ENCODE peak calls at places on chromosome 4, in four cellular contexts. V is HepG2, C is A549, W is WTC11. J is an unnamed sample.

GRCh38 chr4:123953556-123953955 is 557.0 kb downstream of the SPRY1 start:
- DNase-seq in C (no peak), V (no peak), W (no peak), J (no peak)

GRCh38 chr4:8461616-8462015 is 21.0 kb downstream of the TRMT44 start:
- DNase-seq in V (no peak), W (no peak), C (no peak), J (no peak)

GRCh38 chr4:156560701-156561100 is 410.9 kb downstream of the PDGFC start:
- DNase-seq in W (no peak), V (no peak), C (no peak), J (no peak)

GRCh38 chr4:99800332-99801004 is 16.2 kb upstream of the DAPP1 start:
- DNase-seq in C (no peak), W (no peak), V (no peak), J (no peak)

GRCh38 chr4:113961322-113961698 is 18.1 kb downstream of the ARSJ start:
- DNase-seq in W (no peak), V (no peak), C (peak), J (no peak)

GRCh38 chr4:122508083-122508482 is 51.6 kb upstream of the IL2 start:
- DNase-seq in V (no peak), W (no peak), C (no peak), J (no peak)

GRCh38 chr4:110904435-110905050 is 281.7 kb upstream of the PITX2 start:
- DNase-seq in W (no peak), C (no peak), V (no peak), J (no peak)

GRCh38 chr4:139666735-139667266 is 1.2 kb downstream of the MGST2 start:
- DNase-seq in C (no peak), V (peak), W (no peak), J (peak)

GRCh38 chr4:142366821-142367220 is 479.3 kb downstream of the INPP4B start:
- DNase-seq in C (no peak), W (no peak), V (no peak), J (no peak)

GRCh38 chr4:73230865-73231517 is 27.6 kb downstream of the ANKRD17 start:
- DNase-seq in V (no peak), W (no peak), C (no peak), J (peak)

GRCh38 chr4:73864365-73864764 is 4.8 kb upstream of the CXCL1 start:
- DNase-seq in V (peak), C (no peak), W (peak), J (peak)

GRCh38 chr4:101282076-101282844 is 65.1 kb downstream of the PPP3CA start:
- DNase-seq in C (no peak), V (no peak), W (no peak), J (no peak)

GRCh38 chr4:145177906-145178538 is 2.4 kb downstream of the OTUD4 start:
- DNase-seq in C (no peak), V (peak), W (no peak), J (no peak)

GRCh38 chr4:6327220-6327917 is 57.7 kb downstream of the WFS1 start:
- DNase-seq in C (peak), V (peak), W (peak), J (peak)

GRCh38 chr4:140250989-140251552 is 97.1 kb upstream of the MAML3 start:
- DNase-seq in C (no peak), V (no peak), W (no peak), J (no peak)

GRCh38 chr4:184357164-184357563 is 117.2 kb downstream of the IRF2 start:
- DNase-seq in W (no peak), C (no peak), V (no peak), J (no peak)

GRCh38 chr4:155526452-155527169 is 140.0 kb upstream of the GUCY1A1 start:
- DNase-seq in W (no peak), V (no peak), C (no peak), J (no peak)
- TF ChIP-seq HMGXB4 in W (no peak), V (no peak), C (no peak), J (no peak)

GRCh38 chr4:173538903-173539445 is 8.9 kb upstream of the HAND2 start:
- DNase-seq in W (no peak), V (no peak), C (no peak), J (no peak)

GRCh38 chr4:173535932-173536331 is 5.9 kb upstream of the HAND2 start:
- DNase-seq in V (no peak), W (no peak), C (no peak), J (no peak)

GRCh38 chr4:173536808-173537429 is 6.9 kb upstream of the HAND2 start:
- DNase-seq in C (no peak), V (peak), W (peak), J (peak)

GRCh38 chr4:173538148-173538902 is 8.3 kb upstream of the HAND2 start:
- DNase-seq in W (peak), V (no peak), C (no peak), J (no peak)

GRCh38 chr4:173537628-173538147 is 7.7 kb upstream of the HAND2 start:
- DNase-seq in C (no peak), W (no peak), V (no peak), J (no peak)
- TF ChIP-seq HMGXB4 in C (no peak), W (no peak), V (no peak), J (no peak)

GRCh38 chr4:56681158-56681848 is at the start of gene HOPX:
- DNase-seq in W (no peak), C (no peak), V (no peak), J (no peak)
- TF ChIP-seq HMGXB4 in W (no peak), C (no peak), V (no peak), J (no peak)

GRCh38 chr4:38687571-38688011 is 23.6 kb downstream of the KLF3 start:
- DNase-seq in C (no peak), W (no peak), V (no peak), J (no peak)
- TF ChIP-seq HMGXB4 in C (no peak), W (no peak), V (no peak), J (no peak)

GRCh38 chr4:178784491-178784890 is 1342.3 kb upstream of the AGA start:
- DNase-seq in C (no peak), V (no peak), W (no peak), J (no peak)
- TF ChIP-seq HMGXB4 in C (no peak), V (no peak), W (no peak), J (no peak)

GRCh38 chr4:68288046-68288740 is 42.7 kb upstream of the TMPRSS11B start:
- DNase-seq in C (no peak), V (no peak), W (no peak), J (no peak)
- TF ChIP-seq HMGXB4 in C (no peak), V (no peak), W (no peak), J (no peak)

GRCh38 chr4:39587881-39588280 is 50.8 kb downstream of the SMIM14 start:
- DNase-seq in C (no peak), V (no peak), W (no peak), J (no peak)
- TF ChIP-seq HMGXB4 in C (no peak), V (no peak), W (no peak), J (no peak)

DNA sequence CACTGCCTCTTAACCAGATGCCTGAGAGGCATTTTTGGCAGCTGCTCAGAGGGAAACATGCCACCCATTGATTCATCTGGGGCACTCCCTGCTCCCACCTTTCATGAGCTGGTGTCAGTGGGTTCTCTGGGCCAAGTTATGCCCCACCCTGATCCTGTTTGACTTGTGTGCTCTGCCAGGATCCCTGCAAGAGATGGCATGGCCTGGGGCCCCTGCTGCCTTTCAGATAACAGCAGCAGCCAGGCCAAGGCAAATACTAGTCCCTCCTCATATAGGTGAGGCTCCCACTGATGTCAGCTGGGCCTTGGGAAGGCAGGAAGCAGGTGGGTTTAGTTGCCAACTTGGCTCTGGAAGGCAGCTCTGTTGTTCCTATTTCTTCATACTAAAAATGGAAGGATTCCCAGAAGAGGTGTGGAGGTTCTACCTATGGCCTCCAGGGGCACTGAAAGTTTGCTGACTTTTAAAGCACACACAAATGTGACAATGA is 192.9 kb upstream of the RBPJ start:
- DNase-seq in V (no peak), C (no peak), W (no peak), J (no peak)
- TF ChIP-seq HMGXB4 in V (no peak), C (no peak), W (no peak), J (no peak)

DNA sequence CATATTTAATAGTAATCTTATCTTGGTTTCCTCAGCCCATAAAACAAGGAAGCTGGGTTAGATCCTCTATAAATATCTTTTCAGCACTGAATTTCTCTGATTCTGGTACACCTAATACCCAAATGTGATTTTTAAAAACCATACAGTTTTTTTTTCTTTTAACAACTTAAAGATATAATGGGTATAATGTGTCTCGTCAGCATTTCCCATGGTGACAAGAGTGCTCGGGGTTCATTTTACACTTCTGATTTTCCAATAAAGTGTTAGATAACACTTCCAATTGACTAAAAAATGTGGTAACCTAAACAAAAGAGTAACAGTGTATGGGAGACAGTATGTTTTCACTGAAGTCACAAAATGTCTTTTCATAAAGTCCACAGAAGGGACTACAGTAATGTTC is 693.4 kb upstream of the TENM3 start:
- DNase-seq in C (no peak), W (no peak), V (no peak), J (no peak)
- TF ChIP-seq HMGXB4 in C (no peak), W (no peak), V (no peak), J (no peak)